ENCODE peak calls at places on chromosomes 11 and 22, in five cellular contexts. I is RWPE2, J is brain microvascular endothelial cell, G is epithelial cell of esophagus, N is AG04449. L is an unnamed sample.

GRCh38 chr22:47043835-47044721 is 281.6 kb downstream of the TBC1D22A start:
- DNase-seq in G (peak; percentile 58), J (no peak), N (no peak), I (peak; percentile 61), L (peak; percentile 47)

GRCh38 chr22:43467171-43467570 is 55.4 kb downstream of the MPPED1 start:
- DNase-seq in J (no peak), G (no peak), N (no peak), I (no peak), L (no peak)

GRCh38 chr11:119722281-119722794 is 6.7 kb downstream of the NECTIN1 start:
- DNase-seq in J (no peak), N (no peak), G (no peak), I (no peak), L (no peak)

GRCh38 chr11:47108214-47108613 is 68.5 kb downstream of the ARFGAP2 start:
- DNase-seq in J (no peak), I (no peak), N (no peak), G (no peak), L (no peak)

GRCh38 chr11:70103256-70103975 is 25.3 kb downstream of the ANO1 start:
- DNase-seq in I (peak; percentile 47), J (no peak), G (no peak), N (no peak), L (no peak)

GRCh38 chr11:128324051-128324481 is 263.3 kb downstream of the ETS1 start:
- DNase-seq in N (no peak), G (no peak), J (no peak), I (no peak), L (no peak)

GRCh38 chr11:113587318-113587739 is 112.1 kb upstream of the DRD2 start:
- DNase-seq in I (no peak), G (peak; percentile 45), J (peak; percentile 6), N (no peak), L (no peak)

GRCh38 chr11:104286129-104286528 is 122.2 kb upstream of the PDGFD start:
- DNase-seq in J (no peak), N (no peak), G (no peak), I (no peak), L (peak; percentile 11)

GRCh38 chr22:33579448-33580093 is 340.7 kb downstream of the LARGE1 start:
- DNase-seq in I (no peak), G (peak; percentile 15), N (no peak), J (peak; percentile 58), L (no peak)

GRCh38 chr22:36144886-36145541 is 15.5 kb downstream of the APOL3 start:
- DNase-seq in N (no peak), G (peak; percentile 42), I (no peak), J (peak; percentile 61), L (peak; percentile 83)

GRCh38 chr11:13019313-13019712 is 10.2 kb downstream of the RASSF10 start:
- DNase-seq in I (no peak), J (no peak), G (no peak), N (no peak), L (no peak)

GRCh38 chr22:17751596-17751995 is 22.7 kb downstream of the BID start:
- DNase-seq in J (no peak), G (no peak), N (no peak), I (no peak), L (no peak)

GRCh38 chr11:72826191-72826941 is 12.2 kb downstream of the ATG16L2 start:
- DNase-seq in J (no peak), I (no peak), G (no peak), N (no peak), L (no peak)

GRCh38 chr11:100942016-100942415 is 187.6 kb downstream of the PGR start:
- DNase-seq in J (peak; percentile 42), G (peak; percentile 14), I (no peak), N (no peak), L (no peak)

GRCh38 chr11:16309226-16309625 is 47.1 kb downstream of the SOX6 start:
- DNase-seq in J (no peak), I (no peak), N (no peak), G (no peak), L (no peak)

GRCh38 chr22:40265783-40266182 is 80.5 kb upstream of the ADSL start:
- DNase-seq in I (no peak), J (peak; percentile 6), G (peak; percentile 20), N (no peak), L (no peak)

GRCh38 chr22:46062971-46063631 is 86.1 kb upstream of the WNT7B start:
- DNase-seq in G (no peak), I (no peak), N (no peak), J (no peak), L (no peak)

GRCh38 chr11:117335399-117335798 is 7.7 kb downstream of the CEP164 start:
- DNase-seq in I (no peak), J (no peak), G (no peak), N (no peak), L (no peak)

GRCh38 chr11:8015753-8016239 is 28.7 kb downstream of the EIF3F start:
- DNase-seq in I (no peak), J (no peak), G (no peak), N (peak; percentile 23), L (peak; percentile 53)

GRCh38 chr11:40877256-40877655 is 582.2 kb downstream of the LRRC4C start:
- DNase-seq in G (peak; percentile 60), J (no peak), N (no peak), I (no peak), L (no peak)

GRCh38 chr11:103863497-103863896 is 172.9 kb upstream of the DDI1 start:
- DNase-seq in I (no peak), J (peak; percentile 65), G (peak; percentile 70), N (peak; percentile 40), L (peak; percentile 45)

GRCh38 chr11:121291319-121291718 is 1.3 kb upstream of the SC5D start:
- DNase-seq in I (no peak), G (no peak), N (no peak), J (no peak), L (no peak)

GRCh38 chr22:17772249-17772962 is 1.9 kb downstream of the BID start:
- DNase-seq in N (no peak), I (no peak), J (no peak), G (peak; percentile 32), L (peak; percentile 53)

GRCh38 chr11:118437736-118438125 is 1.4 kb downstream of the KMT2A start:
- DNase-seq in I (no peak), J (no peak), G (peak; percentile 21), N (no peak), L (no peak)

GRCh38 chr11:103525069-103525468 is 415.8 kb downstream of the DYNC2H1 start:
- DNase-seq in J (peak; percentile 81), N (no peak), I (no peak), G (peak; percentile 68), L (peak; percentile 77)

GRCh38 chr11:107590460-107591097 is 368 bp upstream of the ELMOD1 start:
- DNase-seq in G (no peak), J (no peak), N (no peak), I (no peak), L (peak; percentile 12)

GRCh38 chr22:50267591-50268390 is 2.4 kb downstream of the MAPK11 start:
- DNase-seq in I (no peak), J (no peak), G (peak; percentile 80), N (no peak), L (peak; percentile 50)

DNA sequence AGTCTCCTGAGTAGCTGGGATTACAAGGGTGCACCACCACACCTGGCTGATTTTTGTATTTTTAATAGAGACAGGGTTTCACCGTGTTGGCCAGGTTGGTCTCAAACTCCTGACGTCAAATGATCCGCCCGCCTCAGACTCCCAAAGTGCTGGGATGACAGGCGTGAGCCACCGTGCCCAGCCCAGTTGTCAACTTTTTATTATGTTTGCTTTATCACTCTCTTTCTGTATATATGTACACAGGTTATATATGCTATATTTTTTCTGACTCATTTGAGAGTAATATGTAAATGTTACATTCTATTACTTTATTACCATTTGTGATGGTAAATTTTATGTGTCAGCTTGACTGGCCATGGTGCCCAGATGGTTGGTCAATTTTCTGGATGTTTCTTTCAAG is 18.9 kb upstream of the DNAJB13 start:
- DNase-seq in J (no peak), G (no peak), N (no peak), I (no peak), L (no peak)
- H3K4me3 ChIP-seq in J (no peak overlapping the region), G (no peak overlapping the region), N (no peak overlapping the region), I (no peak overlapping the region), L (no peak overlapping the region)

GRCh38 chr11:115518983-115519382 is 14.8 kb upstream of the CADM1 start:
- DNase-seq in G (no peak), J (no peak), N (no peak), I (no peak), L (no peak)

GRCh38 chr11:115515647-115516046 is 11.4 kb upstream of the CADM1 start:
- DNase-seq in G (no peak), I (no peak), N (no peak), J (no peak), L (no peak)
- TF ChIP-seq CTCF in G (no peak), I (no peak), N (no peak), J (no peak), L (no peak)

DNA sequence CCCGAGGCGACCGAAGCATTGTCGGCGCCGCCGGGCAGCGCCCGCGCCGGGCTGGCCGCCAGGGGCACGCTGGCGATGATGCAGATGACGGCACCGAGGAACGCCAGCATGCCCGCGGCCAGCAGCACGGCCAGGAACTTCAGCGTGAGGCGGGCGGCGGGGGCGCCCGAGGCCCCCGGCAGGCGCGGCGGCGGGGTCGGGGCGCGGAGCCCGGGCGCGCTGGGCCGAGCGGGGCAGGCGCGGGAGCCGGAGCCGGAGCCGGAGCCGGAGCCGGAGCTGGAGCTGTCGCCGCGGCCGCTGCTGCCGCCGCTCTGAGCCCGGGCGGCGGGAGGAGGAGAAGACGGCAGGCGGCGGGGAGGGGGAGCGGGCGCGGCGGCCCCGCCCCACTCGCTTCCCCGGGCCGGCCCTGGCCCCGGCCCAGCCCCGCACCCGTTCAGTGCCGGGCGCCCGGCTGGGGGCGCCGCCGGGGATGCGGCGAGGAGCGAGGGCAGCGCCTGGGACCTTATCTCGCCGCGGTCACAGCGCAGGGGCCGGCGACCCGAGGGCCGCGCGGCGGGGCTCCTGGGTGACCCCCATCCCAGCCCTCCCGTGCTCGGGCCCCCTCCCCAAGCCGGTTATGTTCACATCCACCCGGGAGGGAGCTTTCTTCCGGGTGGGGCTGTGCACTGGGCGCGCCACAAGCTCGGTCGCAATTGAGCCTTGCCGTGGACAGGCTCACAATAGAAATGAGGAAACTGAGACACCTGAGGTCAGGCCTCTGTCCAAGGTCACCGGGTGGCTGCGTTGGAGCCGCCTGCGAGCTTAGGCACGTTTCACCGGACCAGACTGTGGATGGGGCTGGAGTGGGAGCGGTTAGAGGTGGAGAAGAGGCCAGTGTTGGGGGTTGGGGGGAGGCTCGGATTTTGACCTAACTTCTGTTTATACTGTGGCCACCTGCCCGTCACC is at the start of gene NPTXR:
- DNase-seq in I (no peak), J (no peak), N (no peak), G (peak; percentile 52), L (peak; percentile 53)
- H3K4me3 ChIP-seq in I (peak within 1 kb of the TSS; percentile 37), J (peak within 1 kb of the TSS; percentile 17), N (peak within 1 kb of the TSS; percentile 46), G (no peak within 1 kb of the TSS), L (peak within 1 kb of the TSS; percentile 37)

DNA sequence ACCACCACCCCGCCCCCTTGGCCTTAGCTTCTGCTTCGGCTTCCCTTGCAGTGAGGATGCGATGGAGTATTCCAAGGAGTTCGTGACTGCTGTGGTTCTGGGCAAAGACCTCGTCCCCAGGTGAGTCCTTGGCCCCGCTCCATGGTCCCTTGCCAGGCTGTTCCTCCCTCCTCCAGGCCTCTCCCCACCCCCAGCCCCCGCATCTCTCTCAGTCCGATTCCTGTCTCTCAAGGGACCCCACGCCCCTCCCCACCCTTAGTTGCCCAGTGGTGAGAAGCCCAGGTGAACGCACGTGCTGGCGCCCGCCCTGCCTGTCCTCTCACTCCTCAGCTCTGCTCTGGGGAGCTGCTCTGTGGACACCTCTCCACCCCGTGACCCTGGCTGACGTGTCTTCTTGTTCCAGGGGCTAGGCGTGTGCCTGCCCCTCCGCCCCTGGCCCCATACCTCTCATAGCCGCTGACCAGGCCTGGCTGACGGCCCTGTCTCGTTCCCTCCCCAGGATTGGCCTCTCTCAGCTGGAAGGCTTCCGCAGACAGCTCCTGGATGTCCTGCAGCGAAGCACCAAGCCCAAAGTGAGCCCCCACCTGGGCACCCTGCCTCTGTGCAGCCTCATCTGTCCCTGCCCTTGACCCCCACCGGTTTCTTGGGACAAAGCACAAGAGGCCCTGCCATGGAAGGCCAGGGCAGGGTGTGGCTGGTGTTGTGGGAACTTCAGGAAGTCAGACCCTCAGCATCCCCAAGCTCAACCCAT is 14.6 kb upstream of the MYRF start:
- DNase-seq in J (no peak), G (no peak), I (no peak), N (no peak), L (no peak)
- TF ChIP-seq CTCF in J (no peak), G (no peak), I (no peak), N (no peak), L (no peak)